ENCODE peak calls at places on chromosomes 16 and 17, in four cellular contexts. Q is lower leg skin, V is sigmoid colon, G is upper lobe of left lung. F is an unnamed sample.

GRCh38 chr17:13306310-13306962 is 288.6 kb upstream of the ELAC2 start:
- DNase-seq in Q (no peak), G (no peak), V (no peak), F (no peak)

GRCh38 chr17:80455784-80456183 is 20.6 kb downstream of the NPTX1 start:
- DNase-seq in G (no peak), V (no peak), Q (no peak), F (no peak)

GRCh38 chr17:68172461-68172954 is 75.3 kb upstream of the AMZ2 start:
- DNase-seq in Q (peak; percentile 72), G (no peak), V (peak; percentile 78), F (no peak)

GRCh38 chr17:66533572-66533971 is 231.2 kb downstream of the PRKCA start:
- DNase-seq in Q (no peak), G (no peak), V (peak; percentile 73), F (no peak)

GRCh38 chr17:61458000-61458399 is 5.8 kb downstream of the TBX4 start:
- DNase-seq in V (peak; percentile 15), Q (peak; percentile 10), G (no peak), F (no peak)

GRCh38 chr17:80257716-80258213 is 2.9 kb upstream of the RNF213 start:
- DNase-seq in G (no peak), V (no peak), Q (no peak), F (no peak)

GRCh38 chr16:3538222-3538621 is 37.4 kb downstream of the CLUAP1 start:
- DNase-seq in V (no peak), Q (no peak), G (no peak), F (no peak)

GRCh38 chr16:67873435-67874146 is 739 bp downstream of the EDC4 start:
- DNase-seq in Q (no peak), G (no peak), V (no peak), F (no peak)

GRCh38 chr16:80324371-80324770 is 216.4 kb upstream of the DYNLRB2 start:
- DNase-seq in G (no peak), Q (no peak), V (no peak), F (no peak)

GRCh38 chr16:88325976-88326375 is 56.8 kb upstream of the ZNF469 start:
- DNase-seq in G (no peak), V (no peak), Q (no peak), F (no peak)

GRCh38 chr16:88329726-88330700 is 52.7 kb upstream of the ZNF469 start:
- DNase-seq in G (no peak), V (no peak), Q (no peak), F (no peak)

GRCh38 chr16:88326611-88327485 is 55.9 kb upstream of the ZNF469 start:
- DNase-seq in V (no peak), Q (no peak), G (peak; percentile 72), F (no peak)

GRCh38 chr16:88328313-88328660 is 54.5 kb upstream of the ZNF469 start:
- DNase-seq in Q (no peak), V (no peak), G (no peak), F (no peak)

DNA sequence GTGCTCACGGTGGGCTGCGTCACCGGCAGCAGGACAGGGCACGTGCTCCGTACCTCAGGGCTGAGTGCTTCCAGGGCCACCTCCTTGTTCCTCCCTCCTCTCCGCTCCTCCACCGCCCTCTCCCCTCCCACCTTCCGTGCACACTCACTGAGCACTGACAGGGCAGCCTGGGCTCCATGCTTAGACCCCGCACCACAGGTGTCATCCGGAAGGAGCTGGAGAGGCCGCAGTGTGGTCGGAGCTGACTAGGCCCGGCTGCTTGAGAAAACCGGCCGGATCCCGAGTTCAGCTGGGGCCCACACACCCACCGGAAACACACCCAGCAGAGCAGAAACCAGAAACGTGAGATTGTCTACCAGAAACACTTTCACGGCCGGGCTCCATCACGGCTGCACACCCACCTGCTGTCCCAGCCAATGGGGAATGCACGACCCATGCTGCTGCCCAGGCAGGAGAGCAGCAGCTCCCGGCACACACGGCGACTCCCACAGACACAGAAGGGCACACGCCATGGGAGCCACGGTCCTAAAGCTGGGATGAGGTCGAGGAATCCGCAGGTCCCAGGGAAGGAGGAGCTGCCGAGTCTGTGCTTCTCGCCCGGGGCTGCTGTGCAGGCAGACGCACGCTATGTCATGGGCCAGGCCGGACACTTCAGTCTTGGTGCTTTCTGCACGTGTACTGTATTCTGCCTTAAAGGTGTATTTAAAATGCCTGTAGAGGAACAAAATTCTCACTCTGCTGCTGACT is 55.0 kb upstream of the ZNF469 start:
- DNase-seq in Q (no peak), V (no peak), G (peak; percentile 64), F (no peak)
- TF ChIP-seq POLR2A in Q (no peak), V (no peak), G (no peak), F (no peak)

GRCh38 chr17:76384222-76384986 is at the start of gene SPHK1:
- DNase-seq in V (peak; percentile 78), G (peak; percentile 96), Q (peak; percentile 41), F (peak; percentile 91)

GRCh38 chr17:76382305-76382802 is 2.1 kb upstream of the SPHK1 start:
- DNase-seq in V (no peak), G (peak; percentile 86), Q (no peak), F (no peak)

GRCh38 chr17:76381633-76382304 is 2.6 kb upstream of the SPHK1 start:
- DNase-seq in Q (no peak), G (no peak), V (no peak), F (no peak)

GRCh38 chr17:76383645-76384221 is 676 bp upstream of the SPHK1 start:
- DNase-seq in G (no peak), Q (no peak), V (no peak), F (peak; percentile 59)

GRCh38 chr17:76382803-76383644 is 1.4 kb upstream of the SPHK1 start:
- DNase-seq in V (no peak), G (peak; percentile 90), Q (peak; percentile 47), F (peak; percentile 78)
- TF ChIP-seq POLR2A in V (no peak), G (no peak), Q (no peak), F (no peak)

GRCh38 chr17:41772218-41772585 is 14.3 kb downstream of the JUP start:
- DNase-seq in V (no peak), Q (peak; percentile 73), G (no peak), F (no peak)
- TF ChIP-seq POLR2A in V (peak; percentile 26), Q (no peak), G (no peak), F (no peak)

DNA sequence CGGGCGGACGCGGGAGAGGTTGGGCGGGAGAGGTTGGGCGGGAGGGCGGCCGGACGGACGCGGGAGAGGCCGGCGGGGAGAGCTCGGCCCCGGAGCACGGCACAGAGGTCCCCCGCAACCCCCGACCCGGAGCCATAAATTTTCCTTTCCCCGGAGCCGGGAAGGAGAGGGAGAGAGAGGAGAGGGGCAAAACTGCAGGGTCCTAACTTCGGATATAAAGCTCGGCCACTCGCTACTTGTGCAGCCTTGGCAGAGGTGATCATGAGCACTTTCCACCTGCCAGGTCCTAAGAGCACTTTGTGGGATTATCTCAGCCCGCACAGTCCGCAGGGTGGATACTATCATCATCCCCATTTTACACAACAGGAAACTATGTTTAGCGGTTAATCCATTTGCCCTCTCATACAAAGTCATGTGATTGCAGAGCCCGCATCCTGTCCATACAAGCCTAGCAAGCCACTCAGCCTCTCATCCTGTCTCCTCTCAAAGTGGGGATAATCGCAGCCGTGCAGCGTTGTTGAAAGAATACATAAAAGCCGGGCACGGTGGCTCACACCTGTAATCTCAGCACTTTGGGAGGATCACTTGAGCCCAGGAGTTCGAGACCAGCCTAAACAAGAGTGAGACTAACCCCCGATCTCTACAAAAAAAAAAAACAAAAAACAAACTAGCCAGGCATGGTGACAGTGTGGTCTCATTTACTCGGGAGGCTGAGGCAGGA is 780 bp upstream of the DCAKD start:
- DNase-seq in V (peak; percentile 80), Q (no peak), G (peak; percentile 87), F (no peak)
- TF ChIP-seq POLR2A in V (peak; percentile 34), Q (no peak), G (no peak), F (peak; percentile 28)

DNA sequence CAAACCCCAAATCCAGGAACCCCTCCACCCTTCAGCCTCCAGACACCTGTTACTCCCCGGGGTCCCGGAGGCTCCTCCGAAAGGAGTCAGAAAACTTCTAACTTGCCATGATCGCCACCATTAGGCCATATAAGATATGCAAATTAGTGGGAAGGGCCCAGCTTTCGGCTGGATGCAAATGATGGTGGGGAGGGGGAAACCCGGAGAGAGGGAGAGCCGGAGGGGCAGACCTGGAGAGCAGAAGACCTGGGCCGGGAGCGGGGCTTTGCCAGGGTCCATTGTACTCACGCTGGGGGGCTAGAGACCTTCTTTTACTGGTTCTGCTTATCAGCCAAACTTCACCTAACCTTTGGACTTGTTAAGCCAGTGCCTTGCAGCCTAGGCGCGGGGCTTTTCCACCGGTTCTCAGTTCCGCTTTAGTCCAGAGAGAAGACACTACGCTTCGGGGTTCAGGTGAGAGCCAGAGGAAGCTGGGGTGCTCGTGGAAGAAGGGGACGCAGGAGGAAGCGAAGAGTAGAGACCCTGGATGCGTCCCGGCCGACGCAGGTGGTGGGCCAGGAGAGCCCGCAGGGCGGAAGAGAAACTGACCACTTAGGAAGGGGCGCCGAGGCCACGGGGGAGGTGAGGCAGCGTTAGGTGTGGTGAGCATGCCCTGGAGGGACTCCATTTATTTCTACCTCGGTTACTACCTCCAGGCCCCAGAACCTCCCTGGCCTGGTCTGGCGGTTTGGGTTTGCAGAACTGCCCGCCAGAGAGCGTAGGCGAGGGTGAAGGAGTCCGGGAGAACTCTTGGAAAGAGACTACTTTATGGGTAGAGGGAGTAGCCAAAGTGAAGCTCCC is at the start of gene HNF1B:
- DNase-seq in V (no peak), Q (no peak), G (peak; percentile 74), F (peak; percentile 57)
- TF ChIP-seq POLR2A in V (peak; percentile 46), Q (no peak), G (no peak), F (no peak)

GRCh38 chr16:20903116-20903888 is 2.7 kb downstream of the LYRM1 start:
- DNase-seq in Q (no peak), V (no peak), G (no peak), F (no peak)

GRCh38 chr16:20902426-20902825 is 1.9 kb downstream of the LYRM1 start:
- DNase-seq in G (no peak), Q (no peak), V (no peak), F (no peak)

GRCh38 chr16:20901068-20901440 is 483 bp downstream of the LYRM1 start:
- DNase-seq in Q (no peak), G (no peak), V (no peak), F (no peak)

GRCh38 chr16:20900299-20901067 is at the start of the genes DCUN1D3 and LYRM1:
- DNase-seq in V (peak; percentile 99), G (peak; percentile 97), Q (peak; percentile 96), F (peak; percentile 77)

DNA sequence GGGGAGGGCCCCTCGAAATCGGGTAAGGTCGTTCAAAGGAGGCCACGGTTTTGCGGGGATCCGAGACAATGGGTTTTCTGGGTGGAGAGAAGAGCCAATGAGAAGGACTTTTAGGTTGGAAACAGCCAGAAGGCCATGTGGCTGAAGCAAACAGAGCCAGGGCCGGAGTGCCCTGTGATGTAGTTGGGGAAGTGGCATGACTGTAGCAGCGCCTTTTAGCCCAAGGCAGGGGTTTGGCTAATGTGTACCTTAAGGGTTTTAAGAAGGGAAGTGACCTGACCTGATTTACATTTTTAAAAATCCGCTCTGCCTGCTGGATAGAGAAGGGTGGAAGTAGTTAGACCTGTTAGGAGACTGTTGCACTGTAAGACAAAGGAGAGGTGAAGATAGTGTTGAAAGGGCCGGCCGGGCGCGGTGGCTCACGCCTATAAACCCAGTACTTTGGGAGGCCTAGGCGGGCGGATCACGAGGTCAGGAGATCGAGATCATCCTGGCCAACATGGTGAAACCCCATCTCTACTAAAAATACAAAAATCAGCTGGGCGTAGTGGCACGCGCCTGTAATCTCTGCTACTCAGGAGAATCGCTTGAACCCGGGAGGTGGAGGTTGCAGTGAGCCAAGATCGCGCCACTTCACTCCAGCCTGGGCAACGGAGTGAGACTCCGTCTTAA is 1.0 kb downstream of the LYRM1 start:
- DNase-seq in Q (peak; percentile 59), V (peak; percentile 84), G (peak; percentile 87), F (no peak)
- TF ChIP-seq POLR2A in Q (no peak), V (no peak), G (no peak), F (peak; percentile 50)

F was measured in GM12891.